ENCODE peak calls at places on chromosomes 5 and 9, in ten cellular contexts. One of them, this sample, is unnamed.

GRCh38 chr9:96217756-96218693 is 84.0 kb downstream of the HSD17B3 start:
- DNase-seq in KBM-7: peak
- DNase-seq in AG09319: peak
- DNase-seq in T-cell: peak
- DNase-seq in T-helper 1 cell: peak
- DNase-seq in suprapubic skin: peak
- DNase-seq in neural crest cell: peak
- DNase-seq in activated naive CD4-positive, alpha-beta T cell: peak
- DNase-seq in HT1080: peak
- DNase-seq in osteocyte: peak
- DNase-seq in this sample: peak

GRCh38 chr9:110710420-110710819 is 41.8 kb downstream of the MUSK start:
- DNase-seq in osteocyte: no peak
- DNase-seq in neural crest cell: no peak
- DNase-seq in AG09319: no peak
- DNase-seq in T-cell: no peak
- DNase-seq in HT1080: no peak
- DNase-seq in KBM-7: no peak
- DNase-seq in activated naive CD4-positive, alpha-beta T cell: no peak
- DNase-seq in T-helper 1 cell: no peak
- DNase-seq in suprapubic skin: no peak
- DNase-seq in this sample: no peak

GRCh38 chr5:151740336-151740942 is 18.0 kb downstream of the ATOX1 start:
- DNase-seq in T-helper 1 cell: peak
- DNase-seq in HT1080: peak
- DNase-seq in KBM-7: peak
- DNase-seq in T-cell: peak
- DNase-seq in AG09319: peak
- DNase-seq in neural crest cell: peak
- DNase-seq in suprapubic skin: peak
- DNase-seq in activated naive CD4-positive, alpha-beta T cell: peak
- DNase-seq in osteocyte: peak
- DNase-seq in this sample: peak

GRCh38 chr5:82480331-82480730 is 202.2 kb upstream of the RPS23 start:
- DNase-seq in T-cell: no peak
- DNase-seq in suprapubic skin: no peak
- DNase-seq in KBM-7: no peak
- DNase-seq in HT1080: no peak
- DNase-seq in neural crest cell: no peak
- DNase-seq in AG09319: no peak
- DNase-seq in T-helper 1 cell: no peak
- DNase-seq in osteocyte: no peak
- DNase-seq in activated naive CD4-positive, alpha-beta T cell: no peak
- DNase-seq in this sample: no peak

GRCh38 chr9:71112866-71113265 is 8.6 kb downstream of the TRPM3 start:
- DNase-seq in neural crest cell: no peak
- DNase-seq in activated naive CD4-positive, alpha-beta T cell: no peak
- DNase-seq in AG09319: no peak
- DNase-seq in T-helper 1 cell: no peak
- DNase-seq in suprapubic skin: no peak
- DNase-seq in KBM-7: no peak
- DNase-seq in HT1080: no peak
- DNase-seq in osteocyte: no peak
- DNase-seq in T-cell: no peak
- DNase-seq in this sample: no peak

GRCh38 chr9:105700598-105701544 is 6.5 kb downstream of the TMEM38B start:
- DNase-seq in T-cell: no peak
- DNase-seq in HT1080: no peak
- DNase-seq in T-helper 1 cell: no peak
- DNase-seq in neural crest cell: no peak
- DNase-seq in osteocyte: no peak
- DNase-seq in AG09319: no peak
- DNase-seq in activated naive CD4-positive, alpha-beta T cell: no peak
- DNase-seq in suprapubic skin: no peak
- DNase-seq in KBM-7: peak
- DNase-seq in this sample: no peak

GRCh38 chr9:134503301-134504105 is 138.1 kb upstream of the COL5A1 start:
- DNase-seq in HT1080: no peak
- DNase-seq in suprapubic skin: peak
- DNase-seq in T-cell: no peak
- DNase-seq in T-helper 1 cell: no peak
- DNase-seq in neural crest cell: no peak
- DNase-seq in KBM-7: no peak
- DNase-seq in AG09319: no peak
- DNase-seq in osteocyte: no peak
- DNase-seq in activated naive CD4-positive, alpha-beta T cell: no peak
- DNase-seq in this sample: no peak

GRCh38 chr5:9922719-9923118 is 292.6 kb upstream of the TAS2R1 start:
- DNase-seq in KBM-7: peak
- DNase-seq in T-helper 1 cell: no peak
- DNase-seq in osteocyte: no peak
- DNase-seq in neural crest cell: no peak
- DNase-seq in T-cell: no peak
- DNase-seq in activated naive CD4-positive, alpha-beta T cell: no peak
- DNase-seq in suprapubic skin: no peak
- DNase-seq in HT1080: no peak
- DNase-seq in AG09319: no peak
- DNase-seq in this sample: no peak

GRCh38 chr5:39570418-39571027 is 145.7 kb upstream of the DAB2 start:
- DNase-seq in suprapubic skin: no peak
- DNase-seq in AG09319: peak
- DNase-seq in KBM-7: peak
- DNase-seq in neural crest cell: no peak
- DNase-seq in T-cell: no peak
- DNase-seq in T-helper 1 cell: no peak
- DNase-seq in osteocyte: no peak
- DNase-seq in HT1080: peak
- DNase-seq in activated naive CD4-positive, alpha-beta T cell: no peak
- DNase-seq in this sample: no peak

GRCh38 chr9:136421791-136422190 is 11.3 kb downstream of the PMPCA start:
- DNase-seq in T-cell: no peak
- DNase-seq in T-helper 1 cell: no peak
- DNase-seq in activated naive CD4-positive, alpha-beta T cell: no peak
- DNase-seq in osteocyte: no peak
- DNase-seq in suprapubic skin: no peak
- DNase-seq in neural crest cell: no peak
- DNase-seq in AG09319: no peak
- DNase-seq in KBM-7: no peak
- DNase-seq in HT1080: no peak
- DNase-seq in this sample: no peak

GRCh38 chr5:53130206-53130605 is 20.6 kb upstream of the MOCS2 start:
- DNase-seq in KBM-7: no peak
- DNase-seq in T-cell: no peak
- DNase-seq in suprapubic skin: no peak
- DNase-seq in T-helper 1 cell: no peak
- DNase-seq in osteocyte: no peak
- DNase-seq in activated naive CD4-positive, alpha-beta T cell: no peak
- DNase-seq in HT1080: no peak
- DNase-seq in AG09319: no peak
- DNase-seq in neural crest cell: no peak
- DNase-seq in this sample: no peak

GRCh38 chr9:120182011-120182410 is 398.0 kb downstream of the CDK5RAP2 start:
- DNase-seq in T-cell: no peak
- DNase-seq in KBM-7: no peak
- DNase-seq in HT1080: no peak
- DNase-seq in suprapubic skin: no peak
- DNase-seq in osteocyte: no peak
- DNase-seq in activated naive CD4-positive, alpha-beta T cell: no peak
- DNase-seq in T-helper 1 cell: no peak
- DNase-seq in AG09319: no peak
- DNase-seq in neural crest cell: no peak
- DNase-seq in this sample: no peak

GRCh38 chr5:59757442-59757841 is 136.1 kb downstream of the PDE4D start:
- DNase-seq in T-helper 1 cell: no peak
- DNase-seq in AG09319: no peak
- DNase-seq in suprapubic skin: no peak
- DNase-seq in T-cell: no peak
- DNase-seq in activated naive CD4-positive, alpha-beta T cell: no peak
- DNase-seq in neural crest cell: no peak
- DNase-seq in KBM-7: no peak
- DNase-seq in HT1080: peak
- DNase-seq in osteocyte: no peak
- DNase-seq in this sample: no peak

GRCh38 chr5:179259731-179260323 is 85.4 kb downstream of the ADAMTS2 start:
- DNase-seq in neural crest cell: no peak
- DNase-seq in osteocyte: peak
- DNase-seq in HT1080: no peak
- DNase-seq in KBM-7: no peak
- DNase-seq in T-cell: no peak
- DNase-seq in activated naive CD4-positive, alpha-beta T cell: no peak
- DNase-seq in suprapubic skin: no peak
- DNase-seq in AG09319: no peak
- DNase-seq in T-helper 1 cell: no peak
- DNase-seq in this sample: no peak

This sample was measured in T follicular helper cell.